ENCODE peak calls at places on chromosomes 16 and 17, in four cellular contexts. S, M, W and K are unnamed samples.

GRCh38 chr17:72381597-72382397 is 261.0 kb downstream of the SOX9 start:
- DNase-seq in S (peak; percentile 54), M (no peak), W (no peak), K (peak; percentile 80)

GRCh38 chr17:30230596-30231125 is 4.8 kb downstream of the SLC6A4 start:
- DNase-seq in S (no peak), M (no peak), W (no peak), K (no peak)

GRCh38 chr16:27199747-27200146 is 3.6 kb upstream of the KDM8 start:
- DNase-seq in S (no peak), M (no peak), W (no peak), K (no peak)

GRCh38 chr17:30503558-30503957 is 26.4 kb downstream of the GOSR1 start:
- DNase-seq in S (no peak), M (no peak), W (no peak), K (no peak)

GRCh38 chr17:75856062-75856681 is 1.0 kb upstream of the WBP2 start:
- DNase-seq in S (no peak), M (no peak), W (peak; percentile 64), K (no peak)

GRCh38 chr16:67155305-67156145 is 4.2 kb downstream of the TRADD start:
- DNase-seq in S (peak; percentile 94), M (peak; percentile 83), W (peak; percentile 57), K (no peak)

GRCh38 chr17:40466298-40466971 is 23.2 kb downstream of the IGFBP4 start:
- DNase-seq in S (no peak), M (no peak), W (no peak), K (no peak)

GRCh38 chr16:79609861-79610260 is 9.3 kb upstream of the MAF start:
- DNase-seq in S (no peak), M (no peak), W (no peak), K (no peak)

GRCh38 chr16:7246578-7246977 is 86.1 kb upstream of the RBFOX1 start:
- DNase-seq in S (no peak), M (peak; percentile 8), W (no peak), K (no peak)

GRCh38 chr16:57600048-57600835 is 28.2 kb upstream of the ADGRG1 start:
- DNase-seq in S (peak; percentile 67), M (peak; percentile 56), W (peak; percentile 70), K (peak; percentile 47)

GRCh38 chr17:56978441-56979090 is 635 bp downstream of the SCPEP1 start:
- DNase-seq in S (peak; percentile 52), M (peak; percentile 25), W (no peak), K (no peak)

GRCh38 chr17:80949451-80950421 is 41.9 kb upstream of the CHMP6 start:
- DNase-seq in S (no peak), M (no peak), W (no peak), K (no peak)

GRCh38 chr17:61461967-61462733 is 9.9 kb downstream of the TBX4 start:
- DNase-seq in S (peak; percentile 78), M (peak; percentile 27), W (peak; percentile 56), K (no peak)

GRCh38 chr16:58507963-58508670 is 7.2 kb upstream of the SETD6 start:
- DNase-seq in S (no peak), M (no peak), W (no peak), K (no peak)

GRCh38 chr17:7809086-7809790 is 24.8 kb upstream of the KDM6B start:
- DNase-seq in S (no peak), M (no peak), W (no peak), K (no peak)

GRCh38 chr17:17822189-17822978 is 14.4 kb downstream of the SREBF1 start:
- DNase-seq in S (no peak), M (no peak), W (no peak), K (no peak)

GRCh38 chr16:59886021-59886420 is 1151.9 kb upstream of the GOT2 start:
- DNase-seq in S (no peak), M (no peak), W (no peak), K (no peak)

GRCh38 chr16:8905168-8905762 is 23.1 kb downstream of the LITAFD start:
- DNase-seq in S (peak; percentile 47), M (no peak), W (peak; percentile 59), K (peak; percentile 19)

GRCh38 chr17:41048441-41048840 is 1.3 kb upstream of the KRTAP2-1 start:
- DNase-seq in S (no peak), M (no peak), W (peak; percentile 75), K (no peak)

GRCh38 chr16:13158427-13158826 is 257.0 kb downstream of the SHISA9 start:
- DNase-seq in S (no peak), M (no peak), W (no peak), K (no peak)

GRCh38 chr17:30524847-30525246 is 47.6 kb downstream of the GOSR1 start:
- DNase-seq in S (no peak), M (no peak), W (no peak), K (no peak)

GRCh38 chr17:1487939-1488825 is 4.3 kb downstream of the MYO1C start:
- DNase-seq in S (peak; percentile 94), M (peak; percentile 70), W (peak; percentile 70), K (no peak)

GRCh38 chr17:73165616-73166404 is 1.0 kb downstream of the SSTR2 start:
- DNase-seq in S (peak; percentile 75), M (no peak), W (no peak), K (no peak)

GRCh38 chr17:3870871-3871306 is 22.0 kb downstream of the CAMKK1 start:
- DNase-seq in S (no peak), M (peak; percentile 21), W (no peak), K (no peak)

GRCh38 chr16:87895641-87896141 is 26.4 kb upstream of the SLC7A5 start:
- DNase-seq in S (no peak), M (no peak), W (no peak), K (no peak)

GRCh38 chr17:75634376-75634740 is 1.1 kb downstream of the SMIM5 start:
- DNase-seq in S (peak; percentile 41), M (no peak), W (no peak), K (no peak)

GRCh38 chr16:51157698-51158097 is 6.6 kb upstream of the SALL1 start:
- DNase-seq in S (no peak), M (no peak), W (no peak), K (no peak)

GRCh38 chr16:88753191-88753590 is 31.8 kb downstream of the PIEZO1 start:
- DNase-seq in S (no peak), M (no peak), W (no peak), K (no peak)

GRCh38 chr17:34474706-34475105 is 104.7 kb upstream of the TMEM132E start:
- DNase-seq in S (no peak), M (no peak), W (peak; percentile 3), K (no peak)

GRCh38 chr17:66667491-66668030 is 167.4 kb upstream of the CACNG5 start:
- DNase-seq in S (no peak), M (no peak), W (no peak), K (no peak)

GRCh38 chr17:8537734-8538133 is 92.8 kb downstream of the MYH10 start:
- DNase-seq in S (no peak), M (no peak), W (no peak), K (no peak)

GRCh38 chr17:75241996-75242460 is 19.4 kb downstream of the GGA3 start:
- DNase-seq in S (no peak), M (no peak), W (no peak), K (no peak)

GRCh38 chr16:86836503-86837125 is 258.3 kb downstream of the FOXL1 start:
- DNase-seq in S (no peak), M (no peak), W (no peak), K (no peak)

GRCh38 chr17:40536731-40537171 is 28.5 kb downstream of the CCR7 start:
- DNase-seq in S (no peak), M (no peak), W (no peak), K (no peak)

GRCh38 chr16:4172070-4172469 is 55.8 kb upstream of the ADCY9 start:
- DNase-seq in S (no peak), M (no peak), W (no peak), K (no peak)

GRCh38 chr17:48995332-48995870 is 1.8 kb upstream of the IGF2BP1 start:
- DNase-seq in S (no peak), M (peak; percentile 58), W (no peak), K (no peak)

GRCh38 chr16:2962334-2963073 is 1.6 kb upstream of the KREMEN2 start:
- DNase-seq in S (no peak), M (no peak), W (no peak), K (no peak)

GRCh38 chr16:75093598-75094540 is 22.7 kb downstream of the LDHD start:
- DNase-seq in S (no peak), M (no peak), W (no peak), K (no peak)

GRCh38 chr17:12256380-12256995 is 235.8 kb downstream of the MAP2K4 start:
- DNase-seq in S (peak; percentile 43), M (peak; percentile 23), W (peak; percentile 35), K (peak; percentile 37)

DNA sequence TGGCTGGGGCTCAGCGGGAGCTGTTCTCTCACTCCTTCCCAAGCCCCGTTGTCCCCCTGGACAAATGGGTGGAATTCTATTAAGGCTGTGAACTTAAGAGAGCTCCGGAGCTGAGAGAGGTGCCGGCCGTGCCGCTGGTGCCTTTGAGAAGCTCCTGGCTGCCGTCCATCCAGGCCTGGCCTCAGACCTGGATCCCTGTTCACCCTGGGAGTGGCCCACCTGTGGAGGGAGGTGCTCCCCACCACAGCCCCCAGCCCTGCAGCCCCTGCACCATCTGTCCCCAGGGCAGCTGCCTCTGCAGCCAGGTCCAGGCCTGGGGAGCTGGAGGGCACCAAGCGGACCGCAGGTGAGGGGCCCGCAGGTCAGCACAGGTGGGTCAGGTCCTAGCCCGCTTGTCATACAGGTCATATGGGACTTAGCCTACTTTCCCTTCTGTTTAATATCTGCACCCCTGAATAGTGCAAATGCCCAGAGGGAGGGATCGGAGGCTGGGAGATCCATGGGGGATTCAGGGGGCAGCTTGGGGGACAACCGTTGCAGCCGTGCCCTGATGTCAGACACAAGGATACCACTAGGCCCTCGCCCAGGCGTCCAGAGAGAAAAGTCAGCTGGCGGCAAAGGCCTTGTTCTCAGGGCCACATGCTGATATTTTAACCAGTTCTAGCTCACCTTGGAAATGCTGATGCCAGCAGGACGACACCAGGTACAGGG is 15.2 kb upstream of the METRNL start:
- DNase-seq in S (peak; percentile 21), M (no peak), W (no peak), K (no peak)
- TF ChIP-seq ELF1 in S (no peak), M (no peak), W (no peak), K (no peak)

DNA sequence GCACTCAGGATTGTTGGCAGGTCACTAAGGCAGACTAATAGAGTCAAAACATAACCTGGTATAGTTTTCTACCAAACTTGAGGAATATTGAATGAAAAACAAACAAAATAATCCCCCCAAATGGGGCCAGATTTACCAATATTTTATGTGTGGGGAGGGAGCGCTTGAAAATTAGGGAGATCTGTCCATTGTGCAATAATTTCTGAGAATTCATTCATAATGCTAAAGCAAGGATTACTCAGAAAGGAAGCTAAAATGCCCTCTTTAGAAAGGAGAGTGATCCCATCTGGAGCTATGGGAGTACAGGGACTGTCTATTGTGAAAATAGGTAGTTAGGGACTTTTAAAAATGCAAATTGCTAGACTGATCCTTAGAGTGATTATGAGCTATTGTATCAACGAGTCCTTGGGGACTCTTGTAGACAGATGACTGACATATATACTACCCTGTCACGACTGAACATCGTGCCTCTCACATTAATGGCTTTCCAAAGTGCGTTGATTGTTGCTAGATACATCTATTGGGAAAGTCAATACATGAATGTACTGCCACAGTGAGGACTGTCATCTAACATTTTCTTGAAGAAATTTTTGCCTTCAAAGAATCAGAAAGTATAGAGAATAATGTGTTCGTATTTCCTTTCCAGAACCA is 193.7 kb downstream of the AATF start:
- DNase-seq in S (no peak), M (no peak), W (no peak), K (no peak)
- TF ChIP-seq POLR2AphosphoS5 in S (no peak), M (no peak), W (no peak), K (no peak)

GRCh38 chr17:28901866-28902818 is 737 bp downstream of the DHRS13 start:
- DNase-seq in S (peak; percentile 83), M (peak; percentile 75), W (no peak), K (no peak)
- TF ChIP-seq ELF1 in S (no peak), M (no peak), W (no peak), K (no peak)

GRCh38 chr17:9843152-9844010 is 17.7 kb downstream of the GLP2R start:
- DNase-seq in S (no peak), M (no peak), W (no peak), K (no peak)
- TF ChIP-seq POLR2AphosphoS5 in S (no peak), M (no peak), W (no peak), K (no peak)

GRCh38 chr16:29748077-29748759 is 2.4 kb upstream of the C16orf54 start:
- DNase-seq in S (no peak), M (no peak), W (no peak), K (no peak)
- TF ChIP-seq ELF1 in S (no peak), M (no peak), W (no peak), K (no peak)